ENCODE peak calls at places on chromosomes 4 and X, in four cellular contexts. One of them, this sample, is unnamed.

GRCh38 chrX:134622056-134622812 is 36.0 kb downstream of the PLAC1 start:
- DNase-seq in amniotic epithelial cell: peak
- DNase-seq in stimulated activated CD4-positive, alpha-beta T cell treated with anti-CD3 and anti-CD28 coated beads, TNF-alpha, amount 100 ng/mL, for 24 hours: peak
- DNase-seq in NAMALWA: no peak
- DNase-seq in this sample: no peak

GRCh38 chr4:1365271-1366178 is 18.5 kb downstream of the UVSSA start:
- DNase-seq in stimulated activated CD4-positive, alpha-beta T cell treated with anti-CD3 and anti-CD28 coated beads, TNF-alpha, amount 100 ng/mL, for 24 hours: no peak
- DNase-seq in NAMALWA: peak
- DNase-seq in amniotic epithelial cell: no peak
- DNase-seq in this sample: no peak

GRCh38 chrX:134236690-134237362 is at the start of gene CCDC160:
- DNase-seq in amniotic epithelial cell: no peak
- DNase-seq in NAMALWA: no peak
- DNase-seq in stimulated activated CD4-positive, alpha-beta T cell treated with anti-CD3 and anti-CD28 coated beads, TNF-alpha, amount 100 ng/mL, for 24 hours: no peak
- DNase-seq in this sample: peak

GRCh38 chr4:105657117-105657765 is 51.2 kb downstream of the INTS12 start:
- DNase-seq in amniotic epithelial cell: peak
- DNase-seq in stimulated activated CD4-positive, alpha-beta T cell treated with anti-CD3 and anti-CD28 coated beads, TNF-alpha, amount 100 ng/mL, for 24 hours: no peak
- DNase-seq in NAMALWA: no peak
- DNase-seq in this sample: no peak

GRCh38 chr4:173288296-173288695 is 45.9 kb downstream of the HMGB2 start:
- DNase-seq in NAMALWA: peak
- DNase-seq in amniotic epithelial cell: peak
- DNase-seq in stimulated activated CD4-positive, alpha-beta T cell treated with anti-CD3 and anti-CD28 coated beads, TNF-alpha, amount 100 ng/mL, for 24 hours: peak
- DNase-seq in this sample: peak

GRCh38 chrX:103687073-103687695 is 685 bp upstream of the MORF4L2 start:
- DNase-seq in amniotic epithelial cell: no peak
- DNase-seq in stimulated activated CD4-positive, alpha-beta T cell treated with anti-CD3 and anti-CD28 coated beads, TNF-alpha, amount 100 ng/mL, for 24 hours: peak
- DNase-seq in NAMALWA: peak
- DNase-seq in this sample: peak

GRCh38 chr4:3263053-3263958 is 14.3 kb downstream of the MSANTD1 start:
- DNase-seq in stimulated activated CD4-positive, alpha-beta T cell treated with anti-CD3 and anti-CD28 coated beads, TNF-alpha, amount 100 ng/mL, for 24 hours: no peak
- DNase-seq in amniotic epithelial cell: no peak
- DNase-seq in NAMALWA: no peak
- DNase-seq in this sample: no peak

GRCh38 chrX:6550999-6551398 is 16.1 kb upstream of the VCX3A start:
- DNase-seq in amniotic epithelial cell: no peak
- DNase-seq in NAMALWA: no peak
- DNase-seq in stimulated activated CD4-positive, alpha-beta T cell treated with anti-CD3 and anti-CD28 coated beads, TNF-alpha, amount 100 ng/mL, for 24 hours: no peak
- DNase-seq in this sample: no peak

GRCh38 chr4:23857353-23857752 is 32.5 kb downstream of the PPARGC1A start:
- DNase-seq in amniotic epithelial cell: no peak
- DNase-seq in NAMALWA: no peak
- DNase-seq in stimulated activated CD4-positive, alpha-beta T cell treated with anti-CD3 and anti-CD28 coated beads, TNF-alpha, amount 100 ng/mL, for 24 hours: no peak
- DNase-seq in this sample: no peak

GRCh38 chrX:151984328-151984727 is 9.9 kb upstream of the GABRE start:
- DNase-seq in amniotic epithelial cell: peak
- DNase-seq in stimulated activated CD4-positive, alpha-beta T cell treated with anti-CD3 and anti-CD28 coated beads, TNF-alpha, amount 100 ng/mL, for 24 hours: no peak
- DNase-seq in NAMALWA: no peak
- DNase-seq in this sample: no peak

GRCh38 chrX:41688154-41688553 is 619 bp upstream of the GPR34 start:
- DNase-seq in amniotic epithelial cell: no peak
- DNase-seq in NAMALWA: no peak
- DNase-seq in stimulated activated CD4-positive, alpha-beta T cell treated with anti-CD3 and anti-CD28 coated beads, TNF-alpha, amount 100 ng/mL, for 24 hours: no peak
- DNase-seq in this sample: no peak

GRCh38 chr4:1026115-1026514 is 14.7 kb downstream of the FGFRL1 start:
- DNase-seq in amniotic epithelial cell: no peak
- DNase-seq in NAMALWA: peak
- DNase-seq in stimulated activated CD4-positive, alpha-beta T cell treated with anti-CD3 and anti-CD28 coated beads, TNF-alpha, amount 100 ng/mL, for 24 hours: peak
- DNase-seq in this sample: no peak

GRCh38 chrX:56618250-56618649 is 54.8 kb downstream of the UBQLN2 start:
- DNase-seq in NAMALWA: no peak
- DNase-seq in stimulated activated CD4-positive, alpha-beta T cell treated with anti-CD3 and anti-CD28 coated beads, TNF-alpha, amount 100 ng/mL, for 24 hours: no peak
- DNase-seq in amniotic epithelial cell: no peak
- DNase-seq in this sample: no peak

GRCh38 chr4:3283916-3284315 is 8.9 kb upstream of the RGS12 start:
- DNase-seq in amniotic epithelial cell: no peak
- DNase-seq in stimulated activated CD4-positive, alpha-beta T cell treated with anti-CD3 and anti-CD28 coated beads, TNF-alpha, amount 100 ng/mL, for 24 hours: no peak
- DNase-seq in NAMALWA: no peak
- DNase-seq in this sample: no peak

GRCh38 chrX:18348047-18348446 is 6.4 kb downstream of the SCML2 start:
- DNase-seq in stimulated activated CD4-positive, alpha-beta T cell treated with anti-CD3 and anti-CD28 coated beads, TNF-alpha, amount 100 ng/mL, for 24 hours: no peak
- DNase-seq in NAMALWA: no peak
- DNase-seq in amniotic epithelial cell: peak
- DNase-seq in this sample: no peak

GRCh38 chr4:52241916-52242315 is 190.8 kb downstream of the SPATA18 start:
- DNase-seq in amniotic epithelial cell: no peak
- DNase-seq in NAMALWA: no peak
- DNase-seq in stimulated activated CD4-positive, alpha-beta T cell treated with anti-CD3 and anti-CD28 coated beads, TNF-alpha, amount 100 ng/mL, for 24 hours: no peak
- DNase-seq in this sample: no peak

GRCh38 chr4:147019061-147019460 is 73.4 kb upstream of the TTC29 start:
- DNase-seq in NAMALWA: peak
- DNase-seq in stimulated activated CD4-positive, alpha-beta T cell treated with anti-CD3 and anti-CD28 coated beads, TNF-alpha, amount 100 ng/mL, for 24 hours: peak
- DNase-seq in amniotic epithelial cell: peak
- DNase-seq in this sample: peak

This sample was measured in tibial nerve.